ENCODE peak calls at places on chromosomes 6 and 20, in six cellular contexts. D, J, Q, F, N and R are unnamed samples.

GRCh38 chr6:48069280-48069679 is 41.7 kb downstream of the PTCHD4 start:
- DNase-seq in J (no peak), N (peak), D (no peak), Q (no peak), F (no peak), R (no peak)

GRCh38 chr6:133093957-133094356 is 147.2 kb upstream of the EYA4 start:
- DNase-seq in J (no peak), F (no peak), D (no peak), N (no peak), Q (no peak), R (no peak)

GRCh38 chr6:163281661-163282060 is 132.9 kb upstream of the QKI start:
- DNase-seq in F (no peak), N (no peak), D (no peak), Q (no peak), J (no peak), R (no peak)

GRCh38 chr6:157811476-157812173 is 11.4 kb upstream of the SNX9 start:
- DNase-seq in D (no peak), F (no peak), J (peak), Q (no peak), N (no peak), R (no peak)

GRCh38 chr6:53492860-53493634 is 51.9 kb downstream of the GCLC start:
- DNase-seq in J (peak), D (no peak), Q (peak), N (peak), F (no peak), R (peak)

GRCh38 chr20:49762940-49763766 is 49.5 kb upstream of the B4GALT5 start:
- DNase-seq in F (no peak), J (peak), Q (no peak), D (no peak), N (no peak), R (no peak)

GRCh38 chr20:21104921-21105320 is 1.2 kb downstream of the LINC00237 start:
- DNase-seq in D (no peak), Q (no peak), F (no peak), J (no peak), N (peak), R (no peak)

GRCh38 chr20:57397004-57397692 is 6.0 kb downstream of the RBM38 start:
- DNase-seq in D (no peak), N (no peak), J (no peak), Q (no peak), F (no peak), R (no peak)

GRCh38 chr6:37382954-37383353 is 29.2 kb downstream of the RNF8 start:
- DNase-seq in F (no peak), D (no peak), N (peak), J (peak), Q (no peak), R (no peak)

GRCh38 chr6:106159531-106159940 is 73.4 kb downstream of the PRDM1 start:
- DNase-seq in D (no peak), Q (no peak), N (no peak), J (no peak), F (no peak), R (no peak)

GRCh38 chr6:89347825-89348224 is 4.7 kb downstream of the UBE2J1 start:
- DNase-seq in D (no peak), F (no peak), J (no peak), N (no peak), Q (no peak), R (peak)

GRCh38 chr6:163354779-163355431 is 59.6 kb upstream of the QKI start:
- DNase-seq in F (peak), N (peak), D (no peak), Q (no peak), J (no peak), R (peak)

DNA sequence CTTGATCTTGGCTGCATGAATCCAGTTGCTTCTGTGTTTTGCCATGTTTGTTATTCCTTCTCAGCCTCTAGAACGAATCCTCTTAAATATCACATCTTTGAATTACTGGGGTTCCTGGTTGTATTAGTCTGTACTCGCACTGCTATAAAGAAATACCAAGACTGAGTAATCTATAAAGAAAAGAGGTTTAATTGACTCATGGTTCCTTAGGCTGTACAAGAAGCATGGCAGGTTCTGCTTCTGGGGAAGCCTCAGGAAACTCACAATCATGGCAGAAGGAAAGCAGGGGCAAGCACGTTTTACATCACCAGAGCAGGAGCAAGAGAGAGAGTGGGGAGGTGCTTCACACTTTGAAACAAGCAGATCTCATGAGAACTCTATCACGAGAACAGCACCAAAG is 18.0 kb upstream of the BFSP1 start:
- DNase-seq in J (no peak), Q (no peak), F (no peak), N (no peak), D (no peak), R (no peak)
- TF ChIP-seq GABPA in J (no peak), Q (no peak), F (no peak), N (no peak), D (no peak), R (no peak)

GRCh38 chr6:169411722-169412121 is 158.1 kb upstream of the THBS2 start:
- DNase-seq in N (no peak), J (no peak), D (no peak), F (no peak), Q (no peak), R (peak)

GRCh38 chr6:169411296-169411695 is 157.7 kb upstream of the THBS2 start:
- DNase-seq in J (no peak), N (no peak), Q (no peak), F (no peak), D (no peak), R (no peak)

GRCh38 chr6:169417101-169417500 is 163.5 kb upstream of the THBS2 start:
- DNase-seq in F (no peak), J (no peak), N (no peak), D (no peak), Q (no peak), R (no peak)

GRCh38 chr6:169416249-169416648 is 162.6 kb upstream of the THBS2 start:
- DNase-seq in F (no peak), J (no peak), Q (no peak), D (no peak), N (no peak), R (no peak)

DNA sequence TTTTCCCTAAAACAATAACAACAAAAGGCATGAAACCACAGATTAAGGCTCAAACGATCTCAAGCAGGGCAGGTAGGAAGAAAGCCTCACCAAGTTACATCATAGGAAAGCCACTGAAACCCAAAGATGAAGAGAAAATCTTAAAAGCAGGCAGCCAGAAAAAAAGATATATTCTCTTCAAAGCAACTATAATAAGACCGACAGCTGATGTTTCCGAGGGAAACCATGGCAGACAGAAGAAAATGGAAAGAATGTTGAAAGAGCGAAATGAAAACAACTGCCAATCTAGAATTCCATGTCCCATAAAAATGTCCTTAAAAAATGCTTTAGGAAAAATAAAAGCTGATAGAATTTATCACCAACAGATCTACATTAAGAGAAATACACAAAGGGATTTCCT is 161.5 kb upstream of the THBS2 start:
- DNase-seq in N (no peak), Q (no peak), F (no peak), D (no peak), J (no peak), R (no peak)
- TF ChIP-seq GABPA in N (no peak), Q (no peak), F (no peak), D (no peak), J (no peak), R (no peak)

GRCh38 chr6:107235521-107235920 is 120.2 kb upstream of the BEND3 start:
- DNase-seq in J (no peak), N (no peak), Q (no peak), D (no peak), F (no peak), R (no peak)
- TF ChIP-seq GABPA in J (no peak), N (no peak), Q (no peak), D (no peak), F (no peak), R (no peak)

GRCh38 chr6:41836660-41837052 is 49.2 kb downstream of the TOMM6 start:
- DNase-seq in J (no peak), N (no peak), D (no peak), Q (no peak), F (no peak), R (no peak)
- TF ChIP-seq GABPA in J (no peak), N (no peak), D (no peak), Q (no peak), F (no peak), R (no peak)

GRCh38 chr6:152404936-152405595 is 232.1 kb downstream of the SYNE1 start:
- DNase-seq in J (no peak), F (no peak), N (no peak), D (no peak), Q (no peak), R (no peak)

GRCh38 chr6:152401978-152402377 is 235.2 kb downstream of the SYNE1 start:
- DNase-seq in F (no peak), J (no peak), Q (no peak), N (no peak), D (no peak), R (no peak)

GRCh38 chr6:152398993-152399392 is 238.2 kb downstream of the SYNE1 start:
- DNase-seq in N (no peak), Q (no peak), J (no peak), F (no peak), D (no peak), R (no peak)

GRCh38 chr6:152399409-152399808 is 237.8 kb downstream of the SYNE1 start:
- DNase-seq in F (no peak), Q (no peak), J (no peak), D (no peak), N (no peak), R (no peak)

GRCh38 chr6:152404458-152404857 is 232.7 kb downstream of the SYNE1 start:
- DNase-seq in Q (no peak), F (no peak), N (no peak), D (no peak), J (no peak), R (no peak)
- TF ChIP-seq GABPA in Q (no peak), F (no peak), N (no peak), D (no peak), J (no peak), R (no peak)

DNA sequence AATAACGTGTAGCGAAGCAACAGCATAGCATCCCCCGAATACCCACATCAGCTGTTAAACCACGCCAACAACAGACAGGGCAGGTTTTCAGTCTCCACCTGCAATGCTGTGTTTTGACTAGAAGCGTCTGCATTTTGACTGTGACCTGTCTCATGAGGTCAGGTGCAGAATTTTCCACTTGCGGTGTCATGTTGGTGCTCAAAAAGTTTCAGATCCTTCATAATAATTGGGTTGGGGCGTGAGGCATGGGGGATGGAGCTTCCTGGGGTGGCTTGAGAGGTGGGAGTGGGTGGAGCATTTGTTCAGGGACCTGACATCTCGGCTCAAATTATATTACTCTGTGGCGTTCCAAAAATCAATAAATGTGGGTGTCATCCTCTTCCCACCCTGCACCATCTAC is 80.8 kb downstream of the TIAM2 start:
- DNase-seq in J (no peak), F (no peak), N (no peak), D (no peak), Q (no peak), R (no peak)
- TF ChIP-seq GABPA in J (no peak), F (no peak), N (no peak), D (no peak), Q (no peak), R (no peak)

GRCh38 chr6:2840794-2841061 is 935 bp downstream of the SERPINB1 start:
- DNase-seq in J (no peak), Q (no peak), N (no peak), F (no peak), D (no peak), R (no peak)

GRCh38 chr6:2843138-2843740 is 1.6 kb upstream of the SERPINB1 start:
- DNase-seq in Q (no peak), D (no peak), F (no peak), J (no peak), N (no peak), R (no peak)

GRCh38 chr6:2839982-2840793 is 1.5 kb downstream of the SERPINB1 start:
- DNase-seq in J (no peak), F (no peak), D (no peak), N (no peak), Q (no peak), R (no peak)

GRCh38 chr6:2842139-2842552 is 483 bp upstream of the SERPINB1 start:
- DNase-seq in D (no peak), N (no peak), J (no peak), F (no peak), Q (no peak), R (no peak)

DNA sequence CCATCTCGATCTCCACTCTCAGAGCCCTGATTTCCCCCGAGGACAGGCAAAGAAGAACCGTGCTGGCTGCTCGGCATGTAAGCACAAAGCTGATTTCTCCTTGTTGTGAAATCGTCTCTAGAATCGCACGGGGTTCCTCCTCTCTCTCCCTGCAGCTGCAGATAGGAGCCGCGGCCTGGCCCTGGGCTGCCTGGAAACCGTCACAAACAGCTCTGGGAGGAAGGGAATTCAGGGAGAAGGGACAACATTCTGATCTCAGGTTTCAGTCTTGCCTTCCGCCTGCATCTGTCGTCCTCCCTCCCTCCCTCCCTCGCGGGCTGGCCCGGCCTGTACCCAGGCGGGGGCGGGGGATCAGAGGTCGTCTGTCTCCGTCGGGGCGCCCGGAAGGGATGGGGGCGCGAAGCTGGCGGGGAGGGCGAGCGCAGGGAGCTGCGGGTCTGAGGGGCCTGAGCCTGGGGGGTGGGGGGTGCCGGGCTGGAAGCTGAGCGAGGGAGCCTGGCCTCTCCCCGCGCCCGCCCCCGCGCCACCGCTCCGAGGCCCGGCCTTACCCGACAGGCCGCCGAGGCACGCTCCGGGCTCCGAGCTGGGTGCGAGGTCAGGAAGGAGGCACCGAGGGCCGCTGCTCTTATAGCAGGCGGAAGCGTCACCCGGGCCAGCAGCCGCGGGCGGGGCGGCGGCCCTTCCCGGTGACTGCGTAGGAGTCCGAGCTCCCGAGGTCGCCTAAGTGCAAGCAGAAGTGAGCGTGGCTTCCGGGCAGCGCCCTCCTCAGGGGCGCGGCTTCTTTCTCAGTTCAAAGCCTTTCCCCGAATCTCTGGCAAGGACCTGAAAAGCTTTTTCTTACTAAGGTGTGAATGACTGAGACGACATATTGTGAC is at the start of gene SERPINB1:
- DNase-seq in N (peak), Q (peak), J (peak), D (peak), F (no peak), R (peak)
- TF ChIP-seq GABPA in N (no peak), Q (peak), J (peak), D (no peak), F (no peak), R (peak)

GRCh38 chr6:78492351-78493010 is 374.9 kb upstream of the IRAK1BP1 start:
- DNase-seq in D (no peak), N (no peak), F (no peak), Q (no peak), J (no peak), R (no peak)
- TF ChIP-seq GABPA in D (no peak), N (no peak), F (no peak), Q (no peak), J (no peak), R (no peak)

DNA sequence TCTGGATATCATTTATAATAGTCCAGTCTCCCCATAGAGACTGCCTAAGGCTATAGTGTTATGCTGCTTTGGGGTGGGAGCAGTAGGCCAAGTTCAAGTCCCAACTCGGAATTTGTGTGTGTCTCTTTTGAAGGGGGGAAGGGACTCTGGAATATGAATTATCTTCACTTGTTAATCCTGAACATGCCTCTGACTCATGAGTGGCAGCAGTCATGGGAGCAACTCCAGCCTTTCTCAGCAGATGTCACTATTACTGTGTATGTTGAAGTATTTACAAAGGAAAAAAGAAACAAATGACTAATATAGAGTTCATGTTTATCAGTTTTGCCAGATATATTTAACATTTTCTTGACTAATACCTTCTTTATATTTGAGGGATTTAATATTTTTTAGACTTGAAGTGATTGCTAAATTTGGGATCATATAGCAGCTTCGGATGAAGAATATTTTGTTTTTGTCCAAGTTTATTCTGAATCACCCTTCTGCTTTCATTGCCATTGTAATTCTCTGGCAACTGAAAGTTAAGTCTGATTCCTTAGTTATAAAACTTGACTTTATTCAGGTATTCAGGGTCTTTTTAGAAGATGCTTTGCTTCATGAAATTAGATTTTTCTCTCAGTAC is 23.4 kb downstream of the FAM217A start:
- DNase-seq in J (peak), D (no peak), Q (peak), N (peak), F (no peak), R (no peak)
- TF ChIP-seq GABPA in J (no peak), D (no peak), Q (no peak), N (no peak), F (no peak), R (no peak)

GRCh38 chr6:137975058-137975940 is 108.2 kb downstream of the TNFAIP3 start:
- DNase-seq in Q (peak), N (no peak), D (no peak), J (no peak), F (peak), R (peak)
- TF ChIP-seq GABPA in Q (no peak), N (no peak), D (no peak), J (no peak), F (no peak), R (no peak)